ENCODE peak calls at places on chromosomes 16 and 17, in six cellular contexts. K is psoas muscle, M is tibial nerve, N is fibroblast of pulmonary artery, L is upper lobe of right lung, V is fibroblast of mammary gland. D is an unnamed sample.

GRCh38 chr16:86513471-86514277 is 3.3 kb downstream of the FOXF1 start:
- DNase-seq in K (no peak), M (no peak), N (no peak), L (no peak), V (no peak), D (no peak)

GRCh38 chr16:17299790-17300189 is 171.0 kb downstream of the XYLT1 start:
- DNase-seq in K (no peak), M (no peak), N (no peak), L (no peak), V (no peak), D (no peak)

GRCh38 chr17:34596897-34597296 is 17.5 kb downstream of the TMEM132E start:
- DNase-seq in K (no peak), M (no peak), N (no peak), L (no peak), V (no peak), D (no peak)

GRCh38 chr17:35244345-35245195 is 1.7 kb downstream of the SLFN5 start:
- DNase-seq in K (peak), M (peak), N (peak), L (peak), V (peak), D (peak)

GRCh38 chr16:84484579-84485254 is 19.7 kb downstream of the MEAK7 start:
- DNase-seq in K (no peak), M (peak), N (peak), L (peak), V (peak), D (peak)

GRCh38 chr16:27401768-27402568 is at the start of gene IL21R:
- DNase-seq in K (peak), M (no peak), N (peak), L (peak), V (peak), D (peak)

GRCh38 chr17:34504814-34505484 is 74.4 kb upstream of the TMEM132E start:
- DNase-seq in K (no peak), M (no peak), N (no peak), L (no peak), V (no peak), D (no peak)

GRCh38 chr16:80996688-80997138 is 10.0 kb downstream of the CMC2 start:
- DNase-seq in K (no peak), M (no peak), N (no peak), L (no peak), V (no peak), D (no peak)

GRCh38 chr17:35795007-35795870 is at the start of gene MMP28:
- DNase-seq in K (peak), M (no peak), N (no peak), L (peak), V (no peak), D (peak)

GRCh38 chr17:7558544-7559306 is at the start of gene TNFSF13:
- DNase-seq in K (peak), M (peak), N (no peak), L (peak), V (no peak), D (peak)

GRCh38 chr17:81471804-81472456 is 40.7 kb downstream of the ACTG1 start:
- DNase-seq in K (peak), M (peak), N (peak), L (no peak), V (peak), D (no peak)

GRCh38 chr17:55341432-55341831 is 76.7 kb downstream of the HLF start:
- DNase-seq in K (no peak), M (no peak), N (no peak), L (no peak), V (peak), D (no peak)

GRCh38 chr17:61017317-61018001 is 339.8 kb downstream of the BCAS3 start:
- DNase-seq in K (no peak), M (no peak), N (no peak), L (no peak), V (no peak), D (no peak)

GRCh38 chr16:74321356-74321755 is 24.7 kb downstream of the PSMD7 start:
- DNase-seq in K (peak), M (no peak), N (no peak), L (no peak), V (no peak), D (no peak)

GRCh38 chr17:67994827-67995567 is 1.3 kb downstream of the C17orf58 start:
- DNase-seq in K (no peak), M (no peak), N (peak), L (no peak), V (peak), D (no peak)

DNA sequence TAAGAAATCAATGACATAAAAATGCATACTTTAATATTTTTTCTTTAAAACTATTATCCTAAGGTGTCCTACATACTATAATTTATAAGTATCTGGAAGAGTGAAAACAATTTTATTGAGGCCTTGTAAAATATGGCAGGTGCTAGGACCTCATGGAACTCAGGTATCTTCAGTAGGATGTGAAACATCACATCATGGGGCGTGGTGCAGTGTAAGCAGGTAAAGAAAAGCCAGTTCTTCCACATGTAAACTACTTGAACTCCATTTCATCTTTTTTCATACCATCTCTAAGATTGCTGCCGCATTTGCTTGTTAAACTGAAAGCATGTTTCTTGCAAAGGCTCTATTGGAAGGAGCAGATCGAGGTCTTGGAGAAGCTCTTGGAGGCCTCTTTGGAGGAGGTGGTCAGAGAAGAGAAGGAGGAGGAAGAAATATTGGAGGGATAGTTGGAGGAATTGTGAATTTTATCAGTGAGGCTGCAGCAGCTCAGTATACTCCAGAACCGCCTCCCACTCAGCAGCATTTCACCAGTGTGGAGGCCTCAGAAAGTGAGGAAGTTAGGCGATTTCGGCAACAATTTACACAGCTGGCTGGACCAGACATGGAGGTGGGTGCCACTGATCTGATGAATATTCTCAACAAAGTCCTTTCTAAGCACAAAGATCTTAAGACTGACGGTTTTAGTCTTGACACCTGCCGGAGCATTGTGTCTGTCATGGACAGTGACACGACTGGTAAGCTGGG is at the start of gene CAPNS2:
- DNase-seq in K (no peak), M (no peak), N (no peak), L (peak), V (no peak), D (no peak)
- H3K4me3 ChIP-seq in K (no peak), M (no peak), N (no peak), L (no peak), V (no peak), D (no peak)

GRCh38 chr17:74394275-74394950 is 27.1 kb downstream of the GPR142 start:
- DNase-seq in K (peak), M (no peak), N (no peak), L (no peak), V (no peak), D (no peak)
- TF ChIP-seq CTCF in K (no peak), M (no peak), N (no peak), L (no peak), V (no peak), D (no peak)

DNA sequence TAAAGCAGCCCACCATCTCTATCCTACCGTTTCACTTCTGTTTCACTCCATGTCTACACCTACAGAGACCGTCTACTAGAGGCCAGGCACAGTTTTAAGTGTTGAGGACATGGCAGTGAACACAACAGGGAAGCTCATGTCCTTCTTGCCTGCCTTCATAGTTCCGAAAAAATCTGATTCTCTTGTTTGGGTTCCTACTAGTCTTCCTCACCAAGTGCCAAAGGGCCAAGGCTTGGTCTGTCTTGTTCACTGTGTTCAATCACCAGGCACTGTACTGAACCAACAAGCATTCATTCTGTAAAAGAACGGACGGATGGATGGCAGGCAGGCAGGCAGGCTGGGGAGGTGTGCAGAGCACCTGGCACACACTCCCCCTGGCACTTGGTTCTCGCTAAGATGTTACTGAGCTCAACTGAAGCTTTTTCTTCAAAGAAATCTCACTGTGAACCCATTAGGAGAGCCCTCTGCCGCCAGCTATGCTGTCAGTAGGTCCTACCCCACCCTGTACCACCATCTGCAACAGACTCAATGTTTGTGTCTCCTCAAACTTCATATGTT is 2.5 kb downstream of the DEXI start:
- DNase-seq in K (no peak), M (no peak), N (no peak), L (peak), V (no peak), D (no peak)
- H3K4me3 ChIP-seq in K (peak), M (no peak), N (peak), L (peak), V (peak), D (peak)

DNA sequence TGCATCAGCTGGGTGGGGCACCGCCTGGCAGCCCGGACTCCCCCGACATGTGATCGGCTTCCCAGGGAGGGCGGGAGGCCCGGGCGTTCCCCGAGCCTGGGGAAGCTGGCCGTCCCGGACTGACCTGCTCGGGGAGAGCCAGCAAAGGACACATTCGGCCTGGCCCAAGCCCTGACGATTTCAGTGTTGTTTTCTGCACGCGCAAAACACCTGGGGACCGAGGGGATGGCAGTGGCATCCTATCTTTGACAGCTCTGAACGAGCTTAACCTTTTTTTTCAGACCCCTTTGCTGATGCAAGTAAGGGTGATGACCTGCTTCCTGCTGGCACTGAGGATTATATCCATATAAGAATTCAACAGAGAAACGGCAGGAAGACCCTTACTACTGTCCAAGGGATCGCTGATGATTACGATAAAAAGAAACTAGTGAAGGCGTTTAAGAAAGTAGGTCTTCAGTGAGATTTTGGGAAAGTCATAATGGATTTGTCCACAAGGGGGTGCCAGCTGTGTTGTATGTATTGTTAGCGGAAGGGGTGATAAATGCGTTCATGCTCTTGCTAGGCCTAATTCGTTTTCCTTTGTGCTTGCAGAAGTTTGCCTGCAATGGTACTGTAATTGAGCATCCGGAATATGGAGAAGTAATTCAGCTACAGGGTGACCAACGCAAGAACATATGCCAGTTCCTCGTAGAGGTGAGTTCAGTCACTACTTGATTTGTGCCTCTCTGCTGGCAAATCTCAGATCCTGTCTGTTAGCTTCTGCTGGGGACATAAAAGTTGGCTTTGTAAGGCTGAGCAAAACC is 1.0 kb downstream of the EIF1 start:
- DNase-seq in K (no peak), M (peak), N (peak), L (no peak), V (peak), D (peak)
- TF ChIP-seq CTCF in K (peak), M (peak), N (peak), L (peak), V (peak), D (peak)

GRCh38 chr17:19877546-19877945 is 9.8 kb upstream of the ULK2 start:
- DNase-seq in K (no peak), M (no peak), N (no peak), L (no peak), V (no peak), D (no peak)

GRCh38 chr17:19874256-19874655 is 6.5 kb upstream of the ULK2 start:
- DNase-seq in K (no peak), M (no peak), N (no peak), L (no peak), V (no peak), D (no peak)

GRCh38 chr17:19880393-19880792 is 12.7 kb upstream of the ULK2 start:
- DNase-seq in K (no peak), M (no peak), N (no peak), L (no peak), V (peak), D (no peak)

DNA sequence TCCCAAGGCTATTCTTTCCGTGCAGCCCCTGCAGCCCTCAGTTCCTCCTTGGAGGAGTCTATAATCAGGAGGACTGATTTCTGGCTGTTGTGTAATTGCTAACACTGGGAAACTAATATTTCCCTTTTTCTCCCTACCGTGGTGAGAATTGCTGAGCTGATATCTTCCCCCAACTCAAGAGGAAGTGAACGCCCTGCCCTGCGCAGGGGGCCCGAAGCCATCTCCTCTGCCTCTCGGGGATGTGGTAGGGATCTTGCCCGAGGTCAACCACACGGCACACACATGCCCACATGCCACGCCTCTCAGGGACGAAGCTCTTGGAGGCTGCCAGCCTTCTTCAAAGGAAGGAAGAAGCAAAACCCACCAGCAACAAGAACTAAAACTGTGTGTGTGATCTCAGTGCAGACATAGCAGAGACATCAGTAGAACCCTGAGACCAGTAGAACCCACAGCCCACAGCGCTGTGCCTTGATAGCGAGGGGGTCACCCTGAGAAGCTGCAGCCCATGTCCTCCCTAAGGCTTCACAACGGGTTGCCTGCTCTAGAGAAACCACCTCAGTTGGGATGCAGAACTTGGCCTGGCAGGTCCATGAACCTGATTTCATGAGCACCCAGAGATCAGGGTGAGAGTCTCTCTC is 8.9 kb upstream of the ULK2 start:
- DNase-seq in K (peak), M (peak), N (no peak), L (peak), V (no peak), D (peak)
- H3K4me3 ChIP-seq in K (no peak), M (no peak), N (no peak), L (no peak), V (no peak), D (no peak)

DNA sequence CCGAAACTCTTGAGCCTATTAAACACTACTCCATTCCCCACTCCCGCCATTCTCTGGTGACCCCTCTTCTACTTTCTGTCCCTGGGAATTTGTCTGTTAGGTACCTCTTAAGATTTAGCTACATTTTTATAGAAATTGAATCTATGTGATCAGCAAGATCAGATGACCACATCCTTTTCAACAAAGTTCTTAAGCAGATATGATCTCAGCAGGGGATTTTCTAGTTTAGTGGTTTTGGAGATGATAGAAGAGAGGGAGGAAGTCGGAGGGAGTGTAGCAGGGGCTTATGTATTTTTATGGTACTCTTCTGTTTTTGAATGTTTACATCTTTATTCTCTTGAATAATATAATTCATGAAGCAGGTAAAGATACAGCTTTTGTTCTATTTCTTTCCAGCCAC is 40.8 kb downstream of the RPA1 start:
- DNase-seq in K (no peak), M (no peak), N (no peak), L (no peak), V (no peak), D (no peak)
- TF ChIP-seq CTCF in K (no peak), M (no peak), N (no peak), L (no peak), V (no peak), D (no peak)

DNA sequence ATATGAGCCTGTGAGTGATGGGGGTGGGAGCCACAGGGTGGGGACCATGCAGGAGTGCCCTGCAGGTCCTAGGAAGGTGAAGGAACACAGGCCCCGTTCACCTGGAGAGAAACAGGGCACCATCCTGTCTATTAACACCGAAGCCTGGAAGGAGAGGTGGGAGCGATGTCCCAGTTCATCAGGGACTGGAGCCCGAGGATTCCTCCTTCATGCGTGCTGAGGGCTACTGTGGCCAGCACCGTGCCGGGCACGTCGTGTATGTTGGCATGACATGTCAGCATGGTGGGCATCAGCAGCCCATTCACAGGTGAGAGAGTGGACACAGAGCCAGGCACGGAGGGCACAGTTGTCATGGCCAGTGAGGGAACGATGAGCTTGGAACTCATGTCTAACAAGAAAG is 1.4 kb downstream of the WFIKKN2 start:
- DNase-seq in K (no peak), M (no peak), N (no peak), L (no peak), V (no peak), D (no peak)
- H3K4me3 ChIP-seq in K (no peak), M (no peak), N (no peak), L (no peak), V (no peak), D (no peak)

DNA sequence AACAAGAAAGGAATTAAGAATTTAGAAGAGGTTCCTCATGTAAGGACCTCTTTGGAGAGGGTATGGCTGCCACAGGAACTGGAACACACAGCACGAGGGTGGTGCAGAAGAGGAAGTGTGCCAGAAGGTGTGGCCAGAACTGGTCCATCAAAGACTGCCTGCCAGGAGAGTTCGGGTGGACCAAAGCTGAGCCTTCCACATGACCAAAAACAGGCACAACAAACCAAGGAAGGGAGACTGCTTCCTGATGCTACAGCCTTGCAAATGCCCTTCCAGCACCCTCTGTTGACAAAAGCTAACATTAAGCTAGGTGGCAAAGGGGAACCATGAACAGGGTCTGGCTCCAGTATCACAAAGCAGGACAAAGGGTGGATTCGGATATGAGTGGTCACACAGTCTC is 125.8 kb upstream of the TMEM97 start:
- DNase-seq in K (no peak), M (peak), N (no peak), L (peak), V (no peak), D (peak)
- TF ChIP-seq CTCF in K (no peak), M (no peak), N (no peak), L (peak), V (no peak), D (no peak)

DNA sequence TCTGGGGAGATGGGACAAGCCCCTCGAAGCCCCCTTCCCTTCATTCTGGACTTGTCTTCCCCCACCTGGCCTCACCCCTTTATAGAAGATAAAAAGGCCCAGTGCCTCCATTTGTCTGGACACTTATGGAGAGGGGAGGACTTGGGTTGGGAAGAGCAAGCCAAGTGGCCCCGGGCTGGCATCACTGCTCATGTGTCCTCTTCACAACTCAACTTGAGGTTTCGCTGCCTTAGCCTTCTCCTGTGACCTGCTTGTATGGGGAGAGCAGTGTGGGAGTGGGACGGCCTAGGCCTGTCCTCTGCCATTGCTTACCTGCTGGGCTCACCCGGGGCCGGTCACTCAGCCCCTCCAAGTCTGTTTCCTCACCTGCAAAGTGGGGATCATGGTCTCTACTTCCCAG is 1.4 kb downstream of the PAQR4 start:
- DNase-seq in K (no peak), M (no peak), N (no peak), L (no peak), V (no peak), D (no peak)
- H3K4me3 ChIP-seq in K (peak), M (no peak), N (no peak), L (peak), V (peak), D (peak)